ENCODE peak calls at places on chromosomes 3 and 15, in eight cellular contexts. X is activated T-helper 1 cell treated with anti-CD3 and anti-CD28 coated beads, Interleukin-2, amount 50 U/mL, for 16 hours; E is Right ventricle myocardium superior; L is stimulated activated naive B cell treated with anti-CD40 and anti-IgM and Interleukin-4, amounts not matched to agents 10 μg/mL and 1 μg/mL and 100 μg/mL, for 72 hours; W is NCI-H510A treated with DMSO at 0.1 percent for 48 hours; J is brain pericyte; Q is MCF 10A; B is germinal center. F is an unnamed sample.

GRCh38 chr3:181383201-181383600 is 328.5 kb upstream of the SOX2 start:
- DNase-seq in X (no peak), E (no peak), L (no peak), W (no peak), J (no peak), Q (no peak), B (no peak), F (no peak)

GRCh38 chr15:89912145-89912673 is 543 bp downstream of the ARPIN start:
- DNase-seq in X (no peak), E (peak), L (no peak), W (no peak), J (no peak), Q (no peak), B (no peak), F (peak)

GRCh38 chr3:32912046-32912445 is 39.4 kb upstream of the CCR4 start:
- DNase-seq in X (no peak), E (no peak), L (no peak), W (no peak), J (no peak), Q (no peak), B (no peak), F (no peak)

GRCh38 chr3:151476344-151477018 is 15.6 kb upstream of the IGSF10 start:
- DNase-seq in X (no peak), E (no peak), L (no peak), W (no peak), J (no peak), Q (no peak), B (no peak), F (no peak)

GRCh38 chr15:27743078-27743477 is 356.0 kb downstream of the OCA2 start:
- DNase-seq in X (no peak), E (no peak), L (no peak), W (no peak), J (no peak), Q (no peak), B (no peak), F (no peak)

GRCh38 chr15:57025264-57025939 is 107.0 kb downstream of the TCF12 start:
- DNase-seq in X (no peak), E (no peak), L (no peak), W (no peak), J (no peak), Q (peak), B (no peak), F (no peak)

GRCh38 chr3:36591959-36592358 is 172.4 kb downstream of the DCLK3 start:
- DNase-seq in X (no peak), E (no peak), L (no peak), W (no peak), J (no peak), Q (peak), B (no peak), F (no peak)

GRCh38 chr15:80066912-80067311 is 7.4 kb downstream of the ZFAND6 start:
- DNase-seq in X (no peak), E (no peak), L (no peak), W (no peak), J (no peak), Q (no peak), B (peak), F (no peak)

GRCh38 chr3:74426571-74426970 is 187.9 kb downstream of the CNTN3 start:
- DNase-seq in X (no peak), E (no peak), L (no peak), W (no peak), J (no peak), Q (no peak), B (no peak), F (no peak)

GRCh38 chr15:64681424-64682024 is 93.9 kb downstream of the RBPMS2 start:
- DNase-seq in X (no peak), E (no peak), L (no peak), W (peak), J (no peak), Q (peak), B (peak), F (peak)

GRCh38 chr3:71753716-71754609 is at the start of gene GPR27:
- DNase-seq in X (no peak), E (peak), L (no peak), W (no peak), J (no peak), Q (peak), B (no peak), F (peak)

GRCh38 chr15:85316244-85316934 is 64.0 kb upstream of the AKAP13 start:
- DNase-seq in X (no peak), E (no peak), L (no peak), W (no peak), J (no peak), Q (no peak), B (no peak), F (no peak)

GRCh38 chr3:47961815-47962606 is 54.2 kb downstream of the MAP4 start:
- DNase-seq in X (no peak), E (no peak), L (no peak), W (no peak), J (no peak), Q (peak), B (no peak), F (peak)

GRCh38 chr15:82916161-82916952 is 36.2 kb downstream of the HOMER2 start:
- DNase-seq in X (no peak), E (no peak), L (no peak), W (no peak), J (no peak), Q (no peak), B (no peak), F (no peak)

GRCh38 chr15:69504352-69505040 is 51.9 kb downstream of the RPLP1 start:
- DNase-seq in X (no peak), E (no peak), L (no peak), W (no peak), J (no peak), Q (no peak), B (no peak), F (no peak)

GRCh38 chr3:161072076-161072697 is 33.0 kb downstream of the B3GALNT1 start:
- DNase-seq in X (no peak), E (no peak), L (no peak), W (no peak), J (no peak), Q (no peak), B (no peak), F (peak)

GRCh38 chr15:63469190-63469589 is 35.2 kb upstream of the USP3 start:
- DNase-seq in X (no peak), E (no peak), L (no peak), W (no peak), J (no peak), Q (no peak), B (no peak), F (no peak)

GRCh38 chr15:73322665-73323373 is 45.9 kb downstream of the HCN4 start:
- DNase-seq in X (no peak), E (no peak), L (no peak), W (no peak), J (no peak), Q (no peak), B (no peak), F (no peak)

GRCh38 chr3:99134996-99135395 is 233.5 kb upstream of the DCBLD2 start:
- DNase-seq in X (no peak), E (no peak), L (no peak), W (no peak), J (no peak), Q (no peak), B (no peak), F (no peak)

GRCh38 chr3:52123106-52123708 is 31.0 kb downstream of the POC1A start:
- DNase-seq in X (peak), E (peak), L (peak), W (peak), J (no peak), Q (peak), B (peak), F (peak)

GRCh38 chr15:80977627-80978036 is 12.0 kb downstream of the MESD start:
- DNase-seq in X (no peak), E (peak), L (peak), W (peak), J (no peak), Q (peak), B (no peak), F (peak)

GRCh38 chr3:141769171-141769894 is 6.1 kb downstream of the GRK7 start:
- DNase-seq in X (no peak), E (no peak), L (no peak), W (no peak), J (no peak), Q (no peak), B (no peak), F (no peak)

GRCh38 chr15:65902373-65902772 is 33.1 kb downstream of the RAB11A start:
- DNase-seq in X (no peak), E (peak), L (peak), W (peak), J (no peak), Q (peak), B (peak), F (peak)

GRCh38 chr15:31083394-31083790 is 18.1 kb downstream of the TRPM1 start:
- DNase-seq in X (no peak), E (no peak), L (no peak), W (no peak), J (no peak), Q (no peak), B (no peak), F (peak)

GRCh38 chr15:101170568-101171350 is 81.1 kb downstream of the CHSY1 start:
- DNase-seq in X (no peak), E (no peak), L (no peak), W (no peak), J (no peak), Q (peak), B (no peak), F (no peak)

GRCh38 chr15:71151061-71151460 is 35.8 kb downstream of the THSD4 start:
- DNase-seq in X (no peak), E (no peak), L (no peak), W (no peak), J (no peak), Q (peak), B (no peak), F (no peak)

GRCh38 chr3:11155341-11156025 is 1.2 kb downstream of the HRH1 start:
- DNase-seq in X (no peak), E (peak), L (no peak), W (peak), J (peak), Q (peak), B (no peak), F (peak)

GRCh38 chr3:52317178-52317577 is 1.1 kb downstream of the DNAH1 start:
- DNase-seq in X (no peak), E (no peak), L (no peak), W (peak), J (no peak), Q (no peak), B (no peak), F (no peak)

GRCh38 chr3:152317956-152318355 is 49.2 kb downstream of the MBNL1 start:
- DNase-seq in X (no peak), E (no peak), L (no peak), W (no peak), J (no peak), Q (no peak), B (no peak), F (no peak)

GRCh38 chr3:86029590-86029989 is 961.4 kb downstream of the VGLL3 start:
- DNase-seq in X (no peak), E (no peak), L (no peak), W (no peak), J (no peak), Q (peak), B (no peak), F (no peak)

GRCh38 chr3:55570361-55570760 is 83.3 kb upstream of the WNT5A start:
- DNase-seq in X (no peak), E (no peak), L (no peak), W (no peak), J (no peak), Q (no peak), B (no peak), F (no peak)